ENCODE peak calls at places on chromosomes 1 and 21, in nine cellular contexts. One of them, this sample, is unnamed.

GRCh38 chr1:160639652-160640051 is 7.2 kb downstream of the SLAMF1 start:
- DNase-seq in HFF-Myc: no peak
- DNase-seq in CD8-positive, alpha-beta T cell: no peak
- DNase-seq in GM06990: no peak
- DNase-seq in SJCRH30: peak; percentile 18
- DNase-seq in fibroblast of lung: no peak
- DNase-seq in astrocyte of the spinal cord: peak; percentile 3
- DNase-seq in A673: peak; percentile 15
- DNase-seq in activated T-cell treated with anti-CD3 and anti-CD28 coated beads, Interleukin-2, amount 50 U/mL, for 24 hours: no peak
- DNase-seq in this sample: peak; percentile 19

GRCh38 chr1:23718482-23718881 is 24.8 kb upstream of the ELOA start:
- DNase-seq in SJCRH30: peak; percentile 56
- DNase-seq in A673: peak; percentile 69
- DNase-seq in fibroblast of lung: peak; percentile 63
- DNase-seq in HFF-Myc: peak; percentile 54
- DNase-seq in activated T-cell treated with anti-CD3 and anti-CD28 coated beads, Interleukin-2, amount 50 U/mL, for 24 hours: no peak
- DNase-seq in CD8-positive, alpha-beta T cell: no peak
- DNase-seq in GM06990: no peak
- DNase-seq in astrocyte of the spinal cord: peak; percentile 23
- DNase-seq in this sample: peak; percentile 43

GRCh38 chr1:158506369-158506987 is 34.5 kb downstream of the OR10R2 start:
- DNase-seq in CD8-positive, alpha-beta T cell: peak; percentile 16
- DNase-seq in HFF-Myc: no peak
- DNase-seq in fibroblast of lung: no peak
- DNase-seq in SJCRH30: peak; percentile 60
- DNase-seq in A673: peak; percentile 65
- DNase-seq in GM06990: no peak
- DNase-seq in activated T-cell treated with anti-CD3 and anti-CD28 coated beads, Interleukin-2, amount 50 U/mL, for 24 hours: peak; percentile 46
- DNase-seq in astrocyte of the spinal cord: no peak
- DNase-seq in this sample: peak; percentile 2

GRCh38 chr1:28281608-28282425 is 22.5 kb downstream of the SESN2 start:
- DNase-seq in CD8-positive, alpha-beta T cell: peak; percentile 7
- DNase-seq in SJCRH30: no peak
- DNase-seq in GM06990: no peak
- DNase-seq in astrocyte of the spinal cord: no peak
- DNase-seq in activated T-cell treated with anti-CD3 and anti-CD28 coated beads, Interleukin-2, amount 50 U/mL, for 24 hours: no peak
- DNase-seq in fibroblast of lung: no peak
- DNase-seq in HFF-Myc: no peak
- DNase-seq in A673: no peak
- DNase-seq in this sample: no peak

GRCh38 chr1:26784023-26784871 is 3.5 kb upstream of the PIGV start:
- DNase-seq in astrocyte of the spinal cord: peak; percentile 87
- DNase-seq in CD8-positive, alpha-beta T cell: no peak
- DNase-seq in GM06990: no peak
- DNase-seq in SJCRH30: peak; percentile 80
- DNase-seq in activated T-cell treated with anti-CD3 and anti-CD28 coated beads, Interleukin-2, amount 50 U/mL, for 24 hours: no peak
- DNase-seq in A673: peak; percentile 24
- DNase-seq in HFF-Myc: no peak
- DNase-seq in fibroblast of lung: peak; percentile 98
- DNase-seq in this sample: peak; percentile 69

GRCh38 chr21:39066829-39067785 is 116.1 kb downstream of the PSMG1 start:
- DNase-seq in GM06990: no peak
- DNase-seq in astrocyte of the spinal cord: no peak
- DNase-seq in SJCRH30: no peak
- DNase-seq in HFF-Myc: no peak
- DNase-seq in activated T-cell treated with anti-CD3 and anti-CD28 coated beads, Interleukin-2, amount 50 U/mL, for 24 hours: no peak
- DNase-seq in CD8-positive, alpha-beta T cell: no peak
- DNase-seq in A673: no peak
- DNase-seq in fibroblast of lung: no peak
- DNase-seq in this sample: no peak

GRCh38 chr1:215887618-215888017 is 320.5 kb downstream of the KCTD3 start:
- DNase-seq in activated T-cell treated with anti-CD3 and anti-CD28 coated beads, Interleukin-2, amount 50 U/mL, for 24 hours: no peak
- DNase-seq in astrocyte of the spinal cord: peak; percentile 29
- DNase-seq in A673: no peak
- DNase-seq in CD8-positive, alpha-beta T cell: no peak
- DNase-seq in SJCRH30: no peak
- DNase-seq in GM06990: no peak
- DNase-seq in HFF-Myc: no peak
- DNase-seq in fibroblast of lung: no peak
- DNase-seq in this sample: peak; percentile 64

GRCh38 chr1:23930861-23931471 is 17.8 kb upstream of the CNR2 start:
- DNase-seq in fibroblast of lung: peak; percentile 49
- DNase-seq in astrocyte of the spinal cord: peak; percentile 31
- DNase-seq in HFF-Myc: no peak
- DNase-seq in GM06990: no peak
- DNase-seq in CD8-positive, alpha-beta T cell: no peak
- DNase-seq in activated T-cell treated with anti-CD3 and anti-CD28 coated beads, Interleukin-2, amount 50 U/mL, for 24 hours: no peak
- DNase-seq in SJCRH30: no peak
- DNase-seq in A673: peak; percentile 34
- DNase-seq in this sample: peak; percentile 72

GRCh38 chr1:155889566-155889965 is 21.6 kb downstream of the RIT1 start:
- DNase-seq in SJCRH30: no peak
- DNase-seq in fibroblast of lung: no peak
- DNase-seq in HFF-Myc: no peak
- DNase-seq in activated T-cell treated with anti-CD3 and anti-CD28 coated beads, Interleukin-2, amount 50 U/mL, for 24 hours: no peak
- DNase-seq in CD8-positive, alpha-beta T cell: no peak
- DNase-seq in GM06990: no peak
- DNase-seq in A673: no peak
- DNase-seq in astrocyte of the spinal cord: peak; percentile 15
- DNase-seq in this sample: no peak

GRCh38 chr1:156889802-156890585 is 3.5 kb upstream of the PEAR1 start:
- DNase-seq in activated T-cell treated with anti-CD3 and anti-CD28 coated beads, Interleukin-2, amount 50 U/mL, for 24 hours: peak; percentile 68
- DNase-seq in A673: peak; percentile 71
- DNase-seq in CD8-positive, alpha-beta T cell: peak; percentile 60
- DNase-seq in HFF-Myc: no peak
- DNase-seq in GM06990: no peak
- DNase-seq in astrocyte of the spinal cord: peak; percentile 79
- DNase-seq in SJCRH30: peak; percentile 87
- DNase-seq in fibroblast of lung: peak; percentile 85
- DNase-seq in this sample: peak; percentile 89

GRCh38 chr1:184664042-184664659 is 90.5 kb downstream of the EDEM3 start:
- DNase-seq in activated T-cell treated with anti-CD3 and anti-CD28 coated beads, Interleukin-2, amount 50 U/mL, for 24 hours: peak; percentile 49
- DNase-seq in fibroblast of lung: peak; percentile 78
- DNase-seq in CD8-positive, alpha-beta T cell: peak; percentile 26
- DNase-seq in A673: peak; percentile 88
- DNase-seq in SJCRH30: peak; percentile 67
- DNase-seq in astrocyte of the spinal cord: peak; percentile 64
- DNase-seq in HFF-Myc: no peak
- DNase-seq in GM06990: peak; percentile 62
- DNase-seq in this sample: peak; percentile 87

GRCh38 chr1:91872560-91873081 is 13.3 kb downstream of the TGFBR3 start:
- DNase-seq in astrocyte of the spinal cord: peak; percentile 55
- DNase-seq in fibroblast of lung: peak; percentile 32
- DNase-seq in GM06990: no peak
- DNase-seq in HFF-Myc: no peak
- DNase-seq in CD8-positive, alpha-beta T cell: peak; percentile 32
- DNase-seq in A673: no peak
- DNase-seq in SJCRH30: peak; percentile 69
- DNase-seq in activated T-cell treated with anti-CD3 and anti-CD28 coated beads, Interleukin-2, amount 50 U/mL, for 24 hours: peak; percentile 48
- DNase-seq in this sample: no peak

GRCh38 chr1:236515443-236515958 is 8.3 kb upstream of the LGALS8 start:
- DNase-seq in astrocyte of the spinal cord: no peak
- DNase-seq in SJCRH30: peak; percentile 94
- DNase-seq in activated T-cell treated with anti-CD3 and anti-CD28 coated beads, Interleukin-2, amount 50 U/mL, for 24 hours: no peak
- DNase-seq in HFF-Myc: no peak
- DNase-seq in A673: no peak
- DNase-seq in CD8-positive, alpha-beta T cell: no peak
- DNase-seq in fibroblast of lung: no peak
- DNase-seq in GM06990: no peak
- DNase-seq in this sample: no peak

GRCh38 chr1:33826711-33827110 is 37.2 kb upstream of the HMGB4 start:
- DNase-seq in SJCRH30: no peak
- DNase-seq in fibroblast of lung: no peak
- DNase-seq in A673: no peak
- DNase-seq in activated T-cell treated with anti-CD3 and anti-CD28 coated beads, Interleukin-2, amount 50 U/mL, for 24 hours: no peak
- DNase-seq in GM06990: no peak
- DNase-seq in astrocyte of the spinal cord: no peak
- DNase-seq in CD8-positive, alpha-beta T cell: no peak
- DNase-seq in HFF-Myc: no peak
- DNase-seq in this sample: no peak

GRCh38 chr1:181424786-181425403 is 58.4 kb upstream of the CACNA1E start:
- DNase-seq in astrocyte of the spinal cord: peak; percentile 74
- DNase-seq in fibroblast of lung: peak; percentile 70
- DNase-seq in A673: peak; percentile 88
- DNase-seq in SJCRH30: peak; percentile 84
- DNase-seq in HFF-Myc: peak; percentile 29
- DNase-seq in CD8-positive, alpha-beta T cell: peak; percentile 84
- DNase-seq in GM06990: peak; percentile 50
- DNase-seq in activated T-cell treated with anti-CD3 and anti-CD28 coated beads, Interleukin-2, amount 50 U/mL, for 24 hours: peak; percentile 85
- DNase-seq in this sample: peak; percentile 84

GRCh38 chr21:39216290-39216689 is 33.0 kb upstream of the PSMG1 start:
- DNase-seq in HFF-Myc: no peak
- DNase-seq in CD8-positive, alpha-beta T cell: no peak
- DNase-seq in activated T-cell treated with anti-CD3 and anti-CD28 coated beads, Interleukin-2, amount 50 U/mL, for 24 hours: no peak
- DNase-seq in fibroblast of lung: no peak
- DNase-seq in A673: no peak
- DNase-seq in GM06990: no peak
- DNase-seq in SJCRH30: no peak
- DNase-seq in astrocyte of the spinal cord: no peak
- DNase-seq in this sample: no peak

This sample was measured in astrocyte of the hippocampus.